ENCODE peak calls at places on chromosomes 12 and 14, in seven cellular contexts. X is CD8-positive, alpha-beta T cell; C is transverse colon; D is thoracic aorta; Z is choroid plexus epithelial cell; L is stomach; N is heart right ventricle. Q is an unnamed sample.

GRCh38 chr12:104684884-104685283 is 228.1 kb downstream of the CHST11 start:
- DNase-seq in X (no peak), Z (peak; percentile 57), D (no peak), L (no peak), N (no peak), C (no peak), Q (peak; percentile 81)

GRCh38 chr14:79584679-79585078 is 626.6 kb downstream of the DIO2 start:
- DNase-seq in N (no peak), X (no peak), Z (peak; percentile 96), D (no peak), L (no peak), C (no peak), Q (peak; percentile 75)

GRCh38 chr12:13982010-13982409 is 608 bp upstream of the GRIN2B start:
- DNase-seq in L (no peak), X (no peak), C (peak; percentile 15), Z (no peak), D (no peak), N (no peak), Q (no peak)

GRCh38 chr14:30077946-30078345 is 150.3 kb upstream of the PRKD1 start:
- DNase-seq in Z (no peak), D (no peak), L (no peak), X (no peak), C (no peak), N (no peak), Q (no peak)

GRCh38 chr12:50057000-50057841 is at the start of gene ASIC1:
- DNase-seq in D (no peak), C (peak; percentile 60), L (peak; percentile 65), N (peak; percentile 63), Z (peak; percentile 67), X (peak; percentile 24), Q (peak; percentile 17)

GRCh38 chr12:70278945-70279344 is 35.7 kb downstream of the CNOT2 start:
- DNase-seq in X (no peak), N (no peak), Z (no peak), D (no peak), C (no peak), L (no peak), Q (no peak)

GRCh38 chr14:76810953-76811400 is 1.7 kb downstream of the ANGEL1 start:
- DNase-seq in Z (peak; percentile 54), L (no peak), D (no peak), C (peak; percentile 27), N (no peak), X (no peak), Q (no peak)

GRCh38 chr14:40164083-40164482 is 731.9 kb upstream of the FBXO33 start:
- DNase-seq in X (no peak), L (no peak), D (no peak), N (no peak), Z (no peak), C (no peak), Q (peak; percentile 88)

GRCh38 chr14:96257056-96257455 is 1.0 kb downstream of the BDKRB1 start:
- DNase-seq in N (no peak), X (no peak), L (no peak), Z (no peak), C (no peak), D (no peak), Q (no peak)

GRCh38 chr12:99056186-99056585 is 411.1 kb downstream of the APAF1 start:
- DNase-seq in X (no peak), N (no peak), D (no peak), L (no peak), C (no peak), Z (no peak), Q (no peak)

GRCh38 chr12:99055294-99055693 is 410.2 kb downstream of the APAF1 start:
- DNase-seq in C (no peak), N (no peak), D (no peak), L (no peak), X (no peak), Z (no peak), Q (no peak)

GRCh38 chr12:99059824-99060526 is 414.9 kb downstream of the APAF1 start:
- DNase-seq in D (no peak), L (no peak), C (no peak), X (no peak), N (peak; percentile 48), Z (peak; percentile 4), Q (peak; percentile 27)

GRCh38 chr12:99054601-99055128 is 409.6 kb downstream of the APAF1 start:
- DNase-seq in C (no peak), N (no peak), L (no peak), X (no peak), D (no peak), Z (no peak), Q (no peak)

DNA sequence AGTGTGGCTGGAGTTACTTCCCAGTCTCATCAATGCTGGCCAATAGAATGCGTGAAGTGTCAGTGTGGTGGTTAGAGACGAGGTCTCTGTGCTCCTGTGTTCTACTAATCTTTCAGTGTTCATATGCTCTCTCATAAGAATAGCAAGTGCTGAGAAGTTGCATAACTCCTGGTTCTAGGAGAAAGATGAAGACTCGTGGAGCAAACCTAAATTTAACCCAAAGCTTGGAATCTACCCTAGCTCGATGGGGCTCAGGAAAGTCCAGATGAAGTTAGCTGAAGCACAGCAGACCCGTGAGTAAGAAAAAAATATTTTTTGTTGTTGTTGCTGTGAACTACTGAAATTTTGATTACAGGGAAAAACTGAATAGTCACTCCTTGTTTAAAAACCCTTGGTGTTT is 412.6 kb downstream of the APAF1 start:
- DNase-seq in D (no peak), Z (no peak), N (no peak), C (no peak), X (no peak), L (no peak), Q (no peak)
- TF ChIP-seq CTCF in D (no peak), Z (no peak), N (no peak), C (no peak), X (no peak), L (no peak), Q (no peak)

GRCh38 chr14:74203546-74203945 is 35.7 kb upstream of the VSX2 start:
- DNase-seq in Z (no peak), D (no peak), X (no peak), N (no peak), C (no peak), L (no peak), Q (no peak)

GRCh38 chr14:74204481-74204880 is 34.8 kb upstream of the VSX2 start:
- DNase-seq in N (no peak), D (no peak), Z (no peak), L (no peak), C (no peak), X (no peak), Q (no peak)

GRCh38 chr14:74211945-74212580 is 27.2 kb upstream of the VSX2 start:
- DNase-seq in X (no peak), D (no peak), C (no peak), L (no peak), N (no peak), Z (no peak), Q (no peak)

GRCh38 chr14:74202113-74202512 is 37.1 kb upstream of the VSX2 start:
- DNase-seq in Z (no peak), N (no peak), D (no peak), C (no peak), L (no peak), X (no peak), Q (no peak)

GRCh38 chr14:74207943-74208342 is 31.3 kb upstream of the VSX2 start:
- DNase-seq in C (no peak), L (no peak), N (no peak), X (no peak), Z (no peak), D (no peak), Q (no peak)
- TF ChIP-seq CTCF in C (no peak), L (no peak), N (no peak), X (no peak), Z (peak; percentile 15), D (no peak), Q (peak; percentile 10)

DNA sequence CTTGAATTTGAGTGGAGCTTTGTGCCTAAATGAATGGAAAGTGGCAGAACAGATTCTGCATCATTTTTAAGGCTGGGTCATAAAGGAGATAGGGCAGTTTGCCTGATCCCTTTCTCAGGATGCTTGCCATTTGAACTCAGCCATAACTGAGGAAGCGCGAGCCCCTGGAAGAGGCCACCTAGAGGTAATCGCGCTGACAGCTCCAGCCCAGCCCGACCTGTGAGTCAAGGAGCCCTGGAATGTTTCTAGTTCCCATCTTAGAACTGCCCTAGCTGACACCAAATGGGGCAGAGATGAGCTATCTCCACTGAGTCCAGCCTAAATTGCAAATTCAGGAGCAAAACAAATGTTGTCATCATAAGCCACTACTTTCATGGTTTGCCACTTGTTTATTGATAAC is 229.3 kb upstream of the TMTC1 start:
- DNase-seq in N (no peak), C (no peak), Z (no peak), X (no peak), D (no peak), L (no peak), Q (no peak)
- TF ChIP-seq CTCF in N (no peak), C (no peak), Z (no peak), X (no peak), D (no peak), L (no peak), Q (peak; percentile 14)

GRCh38 chr12:27523642-27524488 is at the start of gene PPFIBP1:
- DNase-seq in N (peak; percentile 100), L (peak; percentile 99), C (peak; percentile 100), Z (peak; percentile 99), X (peak; percentile 97), D (peak; percentile 94), Q (peak; percentile 94)
- TF ChIP-seq CTCF in N (no peak), L (peak; percentile 12), C (peak; percentile 33), Z (peak; percentile 54), X (no peak), D (peak; percentile 39), Q (peak; percentile 36)

DNA sequence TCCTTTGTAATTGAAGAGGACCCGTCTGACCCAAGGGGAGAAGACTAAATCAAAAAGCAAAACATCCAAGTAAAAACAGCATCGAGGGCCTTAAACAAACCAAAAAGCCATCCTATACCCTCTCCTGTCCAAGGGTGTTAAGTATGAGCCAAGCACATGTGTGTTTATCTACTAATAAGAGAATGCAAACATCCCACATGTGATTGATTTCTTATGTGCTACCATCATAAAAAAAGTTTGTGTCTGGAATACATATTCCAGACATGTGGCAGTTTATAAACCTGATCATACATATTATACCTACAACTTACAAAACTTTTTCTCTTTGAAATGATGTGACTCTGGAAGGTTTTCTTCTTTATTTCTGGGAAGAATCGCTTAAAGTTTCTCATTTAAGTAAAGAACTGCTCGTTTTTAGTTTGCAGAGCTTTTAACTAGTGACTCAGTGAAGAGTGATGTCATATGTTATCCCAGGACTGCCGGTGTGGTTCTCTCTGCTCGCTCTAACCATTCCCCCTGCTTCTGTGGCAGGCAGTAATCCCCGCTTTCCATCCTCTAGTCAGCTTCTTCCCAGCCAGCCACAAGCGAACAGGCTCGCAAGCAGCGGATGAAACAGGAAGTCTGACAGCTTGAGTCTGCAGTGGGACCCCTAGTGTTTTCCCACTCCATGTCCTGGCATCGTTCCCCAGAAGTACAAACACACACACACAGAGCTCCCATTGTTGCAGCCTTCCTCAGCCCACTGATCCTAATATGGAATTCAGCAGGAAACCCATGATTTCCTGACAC is 431 bp upstream of the RHOJ start:
- DNase-seq in N (peak; percentile 95), Z (peak; percentile 94), D (peak; percentile 40), L (peak; percentile 47), C (peak; percentile 57), X (no peak), Q (peak; percentile 93)
- TF ChIP-seq CTCF in N (no peak), Z (peak; percentile 44), D (no peak), L (no peak), C (no peak), X (no peak), Q (peak; percentile 41)

Q was measured in retinal pigment epithelial cell.